ENCODE peak calls at places on chromosomes 2 and 18, in eight cellular contexts. B is right lobe of liver, D is A549, K is K562, Q is upper lobe of left lung, J is body of pancreas, E is IMR-90, Z is spleen. H is an unnamed sample.

GRCh38 chr2:207111757-207112156 is 54.0 kb downstream of the KLF7 start:
- DNase-seq in B (no peak), Z (no peak), K (no peak), J (no peak), E (no peak), Q (no peak), D (no peak), H (no peak)

GRCh38 chr2:158973111-158973510 is 4.7 kb downstream of the TANC1 start:
- DNase-seq in Z (no peak), K (no peak), D (no peak), E (no peak), J (no peak), B (no peak), Q (peak; percentile 37), H (no peak)

GRCh38 chr2:96147593-96148201 is 2.5 kb upstream of the DUSP2 start:
- DNase-seq in Z (peak; percentile 80), K (no peak), E (no peak), B (no peak), Q (peak; percentile 18), J (no peak), D (no peak), H (peak; percentile 34)

GRCh38 chr2:8015848-8016580 is 665.8 kb upstream of the ID2 start:
- DNase-seq in K (no peak), J (no peak), B (no peak), Q (no peak), D (no peak), Z (no peak), E (no peak), H (no peak)

GRCh38 chr18:73691624-73692023 is 456.0 kb downstream of the FBXO15 start:
- DNase-seq in Z (no peak), D (no peak), B (no peak), K (no peak), Q (no peak), J (no peak), E (no peak), H (no peak)

GRCh38 chr2:209473930-209474419 is 50.1 kb downstream of the MAP2 start:
- DNase-seq in K (no peak), Q (peak; percentile 53), J (no peak), E (peak; percentile 88), B (no peak), D (peak; percentile 10), Z (no peak), H (no peak)

GRCh38 chr2:172129404-172129803 is 26.7 kb upstream of the DLX2 start:
- DNase-seq in Z (no peak), K (no peak), J (no peak), Q (no peak), E (no peak), D (no peak), B (no peak), H (no peak)

GRCh38 chr2:1286929-1287328 is 126.3 kb upstream of the TPO start:
- DNase-seq in B (no peak), Z (no peak), D (no peak), K (no peak), Q (no peak), J (no peak), E (no peak), H (no peak)

GRCh38 chr2:204892506-204893255 is 347.4 kb downstream of the PARD3B start:
- DNase-seq in D (no peak), J (no peak), K (no peak), Q (no peak), B (no peak), E (peak; percentile 78), Z (no peak), H (no peak)

GRCh38 chr18:34631071-34631470 is 79.0 kb upstream of the DTNA start:
- DNase-seq in Q (no peak), K (no peak), J (no peak), B (no peak), Z (no peak), E (no peak), D (no peak), H (no peak)

GRCh38 chr2:230896346-230897115 is 28.5 kb downstream of the GPR55 start:
- DNase-seq in Q (peak; percentile 6), Z (peak; percentile 61), E (no peak), D (no peak), B (peak; percentile 25), J (peak; percentile 1), K (no peak), H (peak; percentile 37)

GRCh38 chr2:54497738-54498680 is 41.9 kb downstream of the SPTBN1 start:
- DNase-seq in K (peak; percentile 49), E (peak; percentile 23), J (peak; percentile 47), Q (no peak), B (no peak), Z (no peak), D (no peak), H (no peak)

GRCh38 chr2:96710985-96711384 is 28.9 kb downstream of the LMAN2L start:
- DNase-seq in Q (no peak), E (no peak), J (no peak), D (no peak), K (peak; percentile 31), B (no peak), Z (no peak), H (no peak)

GRCh38 chr2:173124441-173124840 is 48.8 kb downstream of the MAP3K20 start:
- DNase-seq in Z (no peak), K (no peak), E (peak; percentile 32), Q (no peak), J (no peak), B (no peak), D (no peak), H (no peak)

GRCh38 chr2:171347591-171348032 is 86.2 kb downstream of the METTL8 start:
- DNase-seq in D (no peak), K (no peak), B (no peak), Z (no peak), E (peak; percentile 93), Q (no peak), J (no peak), H (no peak)

GRCh38 chr2:223383315-223383714 is 218.8 kb downstream of the SCG2 start:
- DNase-seq in K (no peak), E (peak; percentile 1), Z (no peak), Q (no peak), J (no peak), B (no peak), D (no peak), H (no peak)

GRCh38 chr2:226411727-226412360 is 387.8 kb downstream of the IRS1 start:
- DNase-seq in D (peak; percentile 59), Z (no peak), K (no peak), E (peak; percentile 70), J (no peak), B (no peak), Q (no peak), H (no peak)

GRCh38 chr2:218282173-218282991 is 9.9 kb downstream of the TMBIM1 start:
- DNase-seq in B (no peak), E (peak; percentile 61), K (no peak), J (peak; percentile 94), Z (no peak), D (no peak), Q (peak; percentile 86), H (peak; percentile 92)

GRCh38 chr2:80335411-80335810 is 30.9 kb upstream of the LRRTM1 start:
- DNase-seq in J (no peak), E (no peak), Z (no peak), Q (no peak), B (no peak), D (no peak), K (no peak), H (no peak)

GRCh38 chr2:133833746-133834145 is 265.5 kb upstream of the NCKAP5 start:
- DNase-seq in E (no peak), B (no peak), Z (no peak), K (no peak), J (no peak), D (no peak), Q (no peak), H (no peak)

GRCh38 chr18:24914148-24914525 is 437.8 kb downstream of the ZNF521 start:
- DNase-seq in K (no peak), Z (no peak), Q (no peak), J (no peak), E (no peak), D (no peak), B (no peak), H (no peak)

GRCh38 chr2:111522231-111522768 is 361.7 kb downstream of the ANAPC1 start:
- DNase-seq in Q (no peak), K (no peak), E (peak; percentile 81), Z (no peak), J (no peak), B (no peak), D (no peak), H (no peak)

GRCh38 chr2:233075966-233076339 is 15.8 kb downstream of the INPP5D start:
- DNase-seq in K (no peak), Z (no peak), J (no peak), Q (no peak), B (no peak), D (no peak), E (no peak), H (no peak)
- TF ChIP-seq POLR2A in K (no peak), Z (peak; percentile 52), J (no peak), Q (peak; percentile 26), B (no peak), D (no peak), E (no peak), H (no peak)

DNA sequence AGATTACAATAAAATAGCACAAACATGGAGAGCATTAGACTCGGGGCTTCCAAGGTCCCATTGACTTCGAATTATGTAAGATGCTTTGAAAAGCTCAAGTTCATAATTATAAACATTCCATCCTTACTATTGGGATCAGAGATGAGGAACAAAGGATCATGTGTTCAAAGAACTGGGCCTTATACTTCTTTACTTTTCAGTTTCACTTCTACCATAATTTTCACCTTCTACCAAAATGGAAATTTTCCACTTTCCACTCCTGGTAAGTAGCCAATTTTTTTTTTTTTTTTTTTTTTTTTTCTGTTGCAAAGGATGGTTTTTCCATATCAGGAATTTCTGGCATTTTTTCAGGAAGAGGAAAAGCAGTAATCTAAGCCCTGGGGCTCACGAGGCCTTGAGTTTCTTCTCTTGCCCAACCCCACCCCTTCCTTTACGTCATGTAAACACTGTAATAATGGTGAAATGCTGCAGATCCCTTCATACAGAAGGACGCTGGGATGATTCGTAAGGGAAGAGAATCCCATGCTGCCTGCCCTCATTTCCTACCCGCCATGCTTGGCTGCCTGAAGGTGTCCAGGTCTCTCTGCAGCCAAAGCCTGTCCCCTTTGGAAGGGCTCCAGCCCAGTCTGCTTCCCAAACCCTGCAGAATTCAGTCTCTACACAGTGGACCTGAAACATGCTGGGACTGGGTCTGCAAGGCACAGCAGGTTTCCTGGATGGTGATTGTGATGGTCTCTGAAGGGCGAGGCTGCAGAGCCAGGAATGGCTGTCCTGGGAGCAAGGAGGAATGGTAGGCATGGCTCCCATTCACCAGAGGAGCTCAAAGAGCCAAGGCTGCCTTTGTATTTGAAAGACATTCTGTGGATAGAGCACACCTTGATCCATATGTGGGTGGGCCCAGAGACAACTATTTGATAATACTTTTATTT is 56.9 kb downstream of the EFR3B start:
- DNase-seq in B (no peak), E (peak; percentile 80), Z (no peak), K (no peak), D (peak; percentile 35), Q (no peak), J (no peak), H (peak; percentile 83)
- H3K27ac ChIP-seq in B (peak overlapping the region; percentile 60), E (peak overlapping the region; percentile 39), Z (peak overlapping the region; percentile 91), K (no peak overlapping the region), D (peak overlapping the region; percentile 5), Q (peak overlapping the region; percentile 7), J (no peak overlapping the region), H (peak overlapping the region; percentile 66)

GRCh38 chr2:28621172-28622100 is 125.6 kb downstream of the PLB1 start:
- DNase-seq in K (peak; percentile 70), J (peak; percentile 76), Z (peak; percentile 86), D (peak; percentile 43), Q (peak; percentile 95), B (peak; percentile 89), E (peak; percentile 98), H (peak; percentile 96)
- TF ChIP-seq POLR2A in K (no peak), J (peak; percentile 35), Z (no peak), D (no peak), Q (peak; percentile 58), B (peak; percentile 14), E (peak; percentile 24), H (no peak)

GRCh38 chr2:216131175-216131926 is 22.2 kb downstream of the XRCC5 start:
- DNase-seq in Z (no peak), Q (no peak), E (no peak), J (no peak), B (no peak), K (no peak), D (no peak), H (no peak)
- H3K27ac ChIP-seq in Z (no peak overlapping the region), Q (peak overlapping the region; percentile 9), E (no peak overlapping the region), J (no peak overlapping the region), B (no peak overlapping the region), K (no peak overlapping the region), D (no peak overlapping the region), H (no peak overlapping the region)

H was measured in sigmoid colon.